ENCODE peak calls at places on chromosomes 16 and 17, in six cellular contexts. D is A549, T is K562, M is H1, N is SK-N-SH, Q is sigmoid colon. J is an unnamed sample.

GRCh38 chr17:37676115-37676925 is 33.1 kb upstream of the DDX52 start:
- DNase-seq in D (no peak), T (no peak), M (no peak), N (no peak), Q (no peak), J (no peak)

GRCh38 chr16:57858635-57859034 is 56.3 kb upstream of the KIFC3 start:
- DNase-seq in D (no peak), T (no peak), M (no peak), N (no peak), Q (no peak), J (no peak)

GRCh38 chr17:64028874-64029464 is 8.5 kb upstream of the ICAM2 start:
- DNase-seq in D (peak), T (peak), M (peak), N (peak), Q (peak), J (peak)

GRCh38 chr16:17467923-17468540 is 2.7 kb downstream of the XYLT1 start:
- DNase-seq in D (peak), T (peak), M (peak), N (peak), Q (peak), J (peak)

GRCh38 chr16:14148569-14148968 is 77.5 kb downstream of the MRTFB start:
- DNase-seq in D (peak), T (no peak), M (no peak), N (no peak), Q (no peak), J (no peak)

GRCh38 chr17:69819316-69820087 is 255.5 kb upstream of the KCNJ16 start:
- DNase-seq in D (no peak), T (no peak), M (no peak), N (no peak), Q (no peak), J (no peak)

GRCh38 chr17:39677581-39678339 is 9.5 kb downstream of the PNMT start:
- DNase-seq in D (no peak), T (no peak), M (no peak), N (no peak), Q (peak), J (no peak)

GRCh38 chr17:1232331-1232730 is 37.9 kb upstream of the BHLHA9 start:
- DNase-seq in D (no peak), T (no peak), M (no peak), N (no peak), Q (no peak), J (no peak)

GRCh38 chr16:47787695-47788094 is 326.6 kb downstream of the PHKB start:
- DNase-seq in D (no peak), T (no peak), M (no peak), N (no peak), Q (no peak), J (no peak)

GRCh38 chr16:55571191-55571897 is 4.9 kb downstream of the CAPNS2 start:
- DNase-seq in D (no peak), T (peak), M (no peak), N (no peak), Q (peak), J (no peak)

GRCh38 chr16:56652600-56652999 is 914 bp downstream of the MT1B start:
- DNase-seq in D (no peak), T (no peak), M (no peak), N (no peak), Q (no peak), J (no peak)
- H3K4me3 ChIP-seq in D (no peak), T (no peak), M (no peak), N (no peak), Q (no peak), J (no peak)

GRCh38 chr17:56489980-56490379 is 103.5 kb upstream of the NOG start:
- DNase-seq in D (no peak), T (no peak), M (no peak), N (no peak), Q (no peak), J (no peak)

GRCh38 chr17:56481654-56482053 is 111.8 kb upstream of the NOG start:
- DNase-seq in D (no peak), T (no peak), M (no peak), N (no peak), Q (no peak), J (no peak)

GRCh38 chr17:56482229-56482628 is 111.3 kb upstream of the NOG start:
- DNase-seq in D (no peak), T (no peak), M (no peak), N (no peak), Q (no peak), J (no peak)

GRCh38 chr17:56488800-56489199 is 104.7 kb upstream of the NOG start:
- DNase-seq in D (no peak), T (no peak), M (no peak), N (no peak), Q (no peak), J (no peak)

GRCh38 chr17:56486732-56487131 is 106.8 kb upstream of the NOG start:
- DNase-seq in D (no peak), T (no peak), M (no peak), N (no peak), Q (no peak), J (no peak)
- TF ChIP-seq EP300 in D (no peak), T (no peak), M (no peak), N (no peak), Q (no peak), J (no peak)

GRCh38 chr16:84606081-84606875 is 11.6 kb downstream of the COTL1 start:
- DNase-seq in D (no peak), T (no peak), M (no peak), N (no peak), Q (no peak), J (no peak)

GRCh38 chr16:84607694-84608093 is 10.2 kb downstream of the COTL1 start:
- DNase-seq in D (no peak), T (peak), M (no peak), N (no peak), Q (no peak), J (no peak)

GRCh38 chr16:84605339-84605848 is 12.5 kb downstream of the COTL1 start:
- DNase-seq in D (no peak), T (no peak), M (no peak), N (no peak), Q (no peak), J (no peak)

GRCh38 chr16:84608281-84608680 is 9.6 kb downstream of the COTL1 start:
- DNase-seq in D (no peak), T (no peak), M (no peak), N (no peak), Q (no peak), J (no peak)

GRCh38 chr16:84607061-84607460 is 10.8 kb downstream of the COTL1 start:
- DNase-seq in D (no peak), T (no peak), M (no peak), N (no peak), Q (no peak), J (no peak)
- H3K4me3 ChIP-seq in D (no peak), T (no peak), M (no peak), N (no peak), Q (no peak), J (no peak)

GRCh38 chr17:29078183-29079045 is 35.5 kb downstream of the PIPOX start:
- DNase-seq in D (no peak), T (no peak), M (no peak), N (no peak), Q (no peak), J (no peak)
- TF ChIP-seq EP300 in D (no peak), T (no peak), M (no peak), N (no peak), Q (no peak), J (no peak)

GRCh38 chr17:65561394-65562205 is at the start of gene AXIN2:
- DNase-seq in D (peak), T (peak), M (peak), N (peak), Q (peak), J (peak)
- H3K4me3 ChIP-seq in D (peak), T (peak), M (peak), N (peak), Q (peak), J (no peak)

GRCh38 chr16:2035431-2036199 is 8.9 kb downstream of the NHERF2 start:
- DNase-seq in D (peak), T (no peak), M (peak), N (peak), Q (peak), J (peak)
- TF ChIP-seq EP300 in D (no peak), T (no peak), M (no peak), N (no peak), Q (no peak), J (no peak)

GRCh38 chr17:35213412-35213925 is 19.3 kb upstream of the SLC35G3 start:
- DNase-seq in D (no peak), T (no peak), M (no peak), N (no peak), Q (no peak), J (no peak)
- H3K4me3 ChIP-seq in D (no peak), T (no peak), M (no peak), N (no peak), Q (no peak), J (no peak)

GRCh38 chr17:57861000-57861736 is 11.3 kb upstream of the MRPS23 start:
- DNase-seq in D (peak), T (peak), M (peak), N (peak), Q (peak), J (peak)
- TF ChIP-seq EP300 in D (peak), T (no peak), M (no peak), N (no peak), Q (no peak), J (no peak)

GRCh38 chr17:8413321-8413720 is 15.7 kb upstream of the RNF222 start:
- DNase-seq in D (no peak), T (no peak), M (no peak), N (no peak), Q (no peak), J (no peak)

GRCh38 chr17:8408371-8408770 is 10.7 kb upstream of the RNF222 start:
- DNase-seq in D (peak), T (no peak), M (no peak), N (no peak), Q (no peak), J (peak)

GRCh38 chr17:8412089-8412488 is 14.5 kb upstream of the RNF222 start:
- DNase-seq in D (no peak), T (peak), M (no peak), N (no peak), Q (no peak), J (no peak)

GRCh38 chr17:8410882-8411238 is 13.2 kb upstream of the RNF222 start:
- DNase-seq in D (no peak), T (no peak), M (no peak), N (no peak), Q (no peak), J (no peak)

DNA sequence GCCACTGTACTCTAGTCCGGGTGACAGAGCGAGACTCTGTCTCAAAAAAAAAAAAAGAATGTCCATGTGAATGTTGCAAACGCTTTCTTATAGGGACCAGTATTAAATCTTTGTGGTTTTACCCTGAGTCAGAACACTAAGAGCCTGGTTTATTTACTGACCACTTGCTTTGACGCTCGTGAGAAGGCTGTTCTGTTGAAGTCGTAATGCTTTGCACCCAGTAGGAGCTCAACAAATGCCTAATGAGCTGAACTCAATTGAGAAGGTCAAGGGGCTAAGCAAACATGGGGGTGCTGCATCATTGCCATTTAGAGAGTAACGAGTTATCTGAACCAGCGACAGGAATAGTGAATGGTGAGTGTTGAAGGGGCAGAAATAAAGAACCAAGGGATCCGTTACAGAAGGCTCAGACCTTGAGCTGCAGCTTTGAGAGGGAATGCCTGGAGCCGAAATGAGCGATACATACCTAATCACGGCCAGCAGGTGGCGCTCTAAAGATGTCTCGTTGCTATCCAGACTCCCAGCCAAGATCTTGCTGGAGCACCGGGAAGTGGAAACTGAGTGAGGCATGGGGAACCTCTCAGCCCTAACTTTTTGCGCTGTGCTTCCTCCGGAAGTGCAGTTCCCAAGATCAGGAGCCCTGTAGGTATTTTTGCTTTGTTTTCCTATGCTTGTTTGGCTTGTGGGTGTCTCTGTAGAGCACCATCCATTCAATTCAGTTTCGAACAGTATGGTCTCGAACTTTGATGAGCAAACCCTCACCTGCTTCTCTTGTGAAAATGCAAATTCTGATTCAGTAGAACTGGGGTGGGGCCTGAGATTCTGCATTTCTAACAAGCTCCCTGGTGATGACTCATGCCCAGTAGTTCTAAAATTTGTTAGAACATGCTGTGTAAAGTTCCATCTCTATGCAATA is 12.6 kb upstream of the RNF222 start:
- DNase-seq in D (peak), T (peak), M (peak), N (peak), Q (peak), J (peak)
- H3K4me3 ChIP-seq in D (no peak), T (no peak), M (no peak), N (peak), Q (no peak), J (no peak)

GRCh38 chr17:19748807-19749193 is 702 bp upstream of the ALDH3A1 start:
- DNase-seq in D (peak), T (no peak), M (no peak), N (no peak), Q (no peak), J (no peak)
- TF ChIP-seq EP300 in D (no peak), T (no peak), M (no peak), N (no peak), Q (no peak), J (no peak)